ENCODE peak calls at places on chromosomes 2 and 18, in eight cellular contexts. H is HL-60, P is GM23338, G is HCT116, I is HepG2, T is GM12878, S is SK-N-SH, U is K562. W is an unnamed sample.

GRCh38 chr2:191983591-191983990 is 136.7 kb upstream of the CAVIN2 start:
- DNase-seq in H (no peak), P (no peak), G (no peak), I (no peak), T (no peak), S (no peak), U (no peak), W (no peak)

GRCh38 chr18:36593001-36593400 is 235.8 kb downstream of the TPGS2 start:
- DNase-seq in H (no peak), P (no peak), G (no peak), I (no peak), T (no peak), S (no peak), U (no peak), W (no peak)

GRCh38 chr2:133204461-133204860 is 363.8 kb downstream of the NCKAP5 start:
- DNase-seq in H (no peak), P (no peak), G (no peak), I (no peak), T (no peak), S (no peak), U (no peak), W (no peak)

GRCh38 chr2:238247002-238247822 is 7.4 kb upstream of the HES6 start:
- DNase-seq in H (no peak), P (no peak), G (no peak), I (no peak), T (no peak), S (no peak), U (no peak), W (no peak)

GRCh38 chr2:157786663-157787363 is 89.3 kb downstream of the ACVR1 start:
- DNase-seq in H (no peak), P (no peak), G (no peak), I (no peak), T (no peak), S (no peak), U (peak), W (no peak)

GRCh38 chr2:42859801-42860200 is 67.4 kb upstream of the HAAO start:
- DNase-seq in H (no peak), P (no peak), G (no peak), I (no peak), T (no peak), S (no peak), U (no peak), W (no peak)

GRCh38 chr2:5507374-5507773 is 184.8 kb upstream of the SOX11 start:
- DNase-seq in H (no peak), P (no peak), G (no peak), I (no peak), T (no peak), S (no peak), U (no peak), W (no peak)

GRCh38 chr18:44643004-44643403 is 37.7 kb upstream of the SETBP1 start:
- DNase-seq in H (no peak), P (no peak), G (no peak), I (no peak), T (no peak), S (no peak), U (no peak), W (no peak)

GRCh38 chr2:85737481-85737880 is 16.3 kb upstream of the ATOH8 start:
- DNase-seq in H (no peak), P (no peak), G (no peak), I (peak), T (no peak), S (no peak), U (no peak), W (no peak)

GRCh38 chr2:77228379-77228778 is 293.8 kb downstream of the LRRTM4 start:
- DNase-seq in H (no peak), P (no peak), G (no peak), I (no peak), T (no peak), S (peak), U (peak), W (no peak)

GRCh38 chr2:212842544-212843185 is 304.1 kb upstream of the ERBB4 start:
- DNase-seq in H (no peak), P (no peak), G (no peak), I (no peak), T (no peak), S (no peak), U (no peak), W (no peak)

GRCh38 chr18:73840319-73841065 is 307.1 kb downstream of the FBXO15 start:
- DNase-seq in H (no peak), P (no peak), G (no peak), I (no peak), T (no peak), S (no peak), U (no peak), W (no peak)

GRCh38 chr2:188293601-188294482 is 2.2 kb downstream of the GULP1 start:
- DNase-seq in H (no peak), P (no peak), G (peak), I (no peak), T (no peak), S (peak), U (peak), W (peak)

DNA sequence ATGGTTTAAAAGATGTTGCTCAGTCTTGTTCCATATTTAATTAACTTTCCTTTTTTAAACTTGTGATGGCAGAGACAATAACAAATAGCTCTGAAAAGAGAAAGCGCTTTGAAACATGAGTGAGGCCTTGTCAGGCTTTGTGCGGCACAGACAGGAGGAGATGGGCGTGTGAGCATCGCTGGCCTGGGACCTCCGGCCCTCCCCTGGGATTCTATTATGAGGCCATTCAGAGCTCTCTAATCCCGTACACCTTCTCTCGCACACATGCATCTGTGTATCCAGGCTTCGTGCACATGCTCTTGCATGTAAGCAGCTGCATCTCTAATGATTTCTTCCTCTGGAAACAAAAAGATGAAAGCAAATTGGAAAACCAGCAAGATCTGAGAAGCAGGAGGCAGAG is 313.7 kb downstream of the ZNF521 start:
- DNase-seq in H (no peak), P (no peak), G (no peak), I (no peak), T (no peak), S (no peak), U (no peak), W (no peak)
- H3K27ac ChIP-seq in H (no peak), P (no peak), G (no peak), I (no peak), T (no peak), S (no peak), U (no peak), W (no peak)

GRCh38 chr2:82641781-82642180 is 1817.3 kb downstream of the SUCLG1 start:
- DNase-seq in H (no peak), P (no peak), G (no peak), I (no peak), T (no peak), S (no peak), U (no peak), W (no peak)

DNA sequence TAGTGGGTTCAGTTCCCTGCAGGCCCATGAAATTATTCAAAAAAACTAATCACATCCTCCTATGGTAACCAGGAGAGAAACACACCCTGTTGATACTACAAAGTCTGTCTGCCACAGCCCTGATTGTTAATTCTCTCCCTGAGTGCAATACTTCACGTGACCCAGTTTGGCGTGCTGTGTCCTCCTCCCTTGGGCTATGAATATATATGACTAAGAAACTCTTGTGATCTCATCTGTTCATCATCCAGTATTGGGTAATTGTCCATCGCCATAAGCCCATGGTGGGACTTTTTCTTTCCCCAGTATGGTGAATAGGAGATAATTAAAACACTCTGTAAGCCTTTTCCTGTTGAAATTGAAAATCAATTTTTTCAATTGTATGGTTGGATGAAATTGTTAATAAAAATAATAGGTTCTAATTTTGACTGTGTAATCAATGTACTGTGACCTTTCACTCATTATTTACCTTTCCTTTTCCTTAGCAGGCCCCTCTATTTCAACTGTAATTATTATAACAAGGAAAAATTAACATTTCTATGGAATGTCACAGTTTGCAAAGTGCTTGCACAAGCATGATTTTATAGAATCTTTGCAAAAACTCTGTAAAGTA is 1822.6 kb downstream of the SUCLG1 start:
- DNase-seq in H (no peak), P (no peak), G (no peak), I (no peak), T (no peak), S (no peak), U (no peak), W (no peak)
- TF ChIP-seq REST in H (no peak), P (no peak), G (no peak), I (no peak), T (no peak), S (no peak), U (no peak), W (no peak)

GRCh38 chr18:23226386-23226785 is 91.1 kb downstream of the CABLES1 start:
- DNase-seq in H (no peak), P (no peak), G (no peak), I (no peak), T (no peak), S (no peak), U (no peak), W (no peak)
- TF ChIP-seq POLR2AphosphoS5 in H (no peak), P (no peak), G (no peak), I (no peak), T (no peak), S (no peak), U (no peak), W (no peak)

GRCh38 chr2:182247831-182248230 is 179.0 kb downstream of the PDE1A start:
- DNase-seq in H (no peak), P (no peak), G (no peak), I (no peak), T (no peak), S (no peak), U (no peak), W (no peak)
- H3K27ac ChIP-seq in H (no peak), P (no peak), G (no peak), I (no peak), T (no peak), S (no peak), U (no peak), W (no peak)

GRCh38 chr2:29213871-29214341 is 98.7 kb downstream of the CLIP4 start:
- DNase-seq in H (no peak), P (no peak), G (no peak), I (no peak), T (no peak), S (no peak), U (no peak), W (no peak)
- TF ChIP-seq REST in H (no peak), P (no peak), G (no peak), I (no peak), T (no peak), S (no peak), U (no peak), W (no peak)

GRCh38 chr2:64607381-64607780 is 46.3 kb downstream of the SERTAD2 start:
- DNase-seq in H (peak), P (no peak), G (no peak), I (no peak), T (no peak), S (no peak), U (no peak), W (no peak)

GRCh38 chr2:64608867-64609228 is 44.9 kb downstream of the SERTAD2 start:
- DNase-seq in H (peak), P (peak), G (no peak), I (no peak), T (no peak), S (no peak), U (no peak), W (no peak)

GRCh38 chr2:64606495-64607363 is 47.0 kb downstream of the SERTAD2 start:
- DNase-seq in H (peak), P (peak), G (no peak), I (peak), T (peak), S (no peak), U (peak), W (no peak)

GRCh38 chr2:64610456-64610855 is 43.3 kb downstream of the SERTAD2 start:
- DNase-seq in H (no peak), P (no peak), G (no peak), I (no peak), T (no peak), S (no peak), U (no peak), W (no peak)

DNA sequence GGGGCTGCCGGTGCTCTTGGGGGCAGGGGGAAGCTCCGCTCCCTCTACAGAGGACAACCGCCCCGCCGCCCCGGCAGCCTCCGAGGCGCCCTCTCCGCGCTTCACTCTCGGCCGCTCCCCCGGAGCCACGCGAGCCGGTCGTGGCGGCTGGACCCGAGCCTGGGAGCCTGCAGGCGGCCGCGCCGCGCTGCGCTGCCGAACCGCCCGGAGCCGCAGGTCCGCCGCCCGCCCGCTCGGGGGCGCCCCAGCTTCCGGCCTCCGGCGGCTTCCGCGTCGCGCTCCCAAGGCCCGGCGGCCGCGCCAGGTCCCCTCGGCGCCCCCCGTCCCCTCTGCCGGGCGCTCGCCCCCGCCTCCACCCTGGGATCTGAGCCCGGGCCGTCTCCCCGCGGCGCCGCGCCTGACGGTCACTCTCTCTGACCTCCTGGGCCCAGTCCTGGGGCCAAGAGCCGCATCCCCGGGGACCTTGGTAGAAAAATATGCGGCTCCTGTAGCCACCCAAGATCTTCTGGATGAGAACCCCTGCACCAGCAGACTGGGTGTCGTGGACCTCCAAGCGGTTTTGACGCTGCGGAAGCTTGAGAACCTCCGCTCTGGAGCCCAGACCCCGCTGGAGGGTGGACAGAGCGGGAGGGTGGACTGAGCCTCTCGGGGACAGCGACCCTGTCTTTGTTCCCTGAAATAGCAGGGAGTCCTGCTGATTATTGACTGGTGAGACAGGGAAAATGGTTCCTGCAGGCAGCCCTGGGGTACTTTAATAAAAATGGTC is 44.3 kb downstream of the SERTAD2 start:
- DNase-seq in H (peak), P (peak), G (no peak), I (no peak), T (no peak), S (peak), U (peak), W (no peak)
- TF ChIP-seq POLR2AphosphoS5 in H (peak), P (peak), G (no peak), I (no peak), T (peak), S (no peak), U (no peak), W (no peak)